ENCODE peak calls at places on chromosomes 7 and 10, in six cellular contexts. A is HFF-Myc; R is CD8-positive, alpha-beta T cell; L is vagina; B is upper lobe of right lung; Z is IMR-90. Y is an unnamed sample.

GRCh38 chr10:110151467-110151866 is 55.9 kb upstream of the MXI1 start:
- DNase-seq in A (no peak), R (no peak), L (no peak), B (peak), Z (no peak), Y (no peak)

GRCh38 chr7:91050677-91051076 is 213.6 kb upstream of the FZD1 start:
- DNase-seq in A (no peak), R (no peak), L (no peak), B (no peak), Z (no peak), Y (no peak)

GRCh38 chr10:117271427-117271826 is 30.5 kb downstream of the SLC18A2 start:
- DNase-seq in A (no peak), R (no peak), L (no peak), B (no peak), Z (peak), Y (no peak)

GRCh38 chr10:15305161-15305560 is 65.9 kb downstream of the FAM171A1 start:
- DNase-seq in A (no peak), R (no peak), L (no peak), B (no peak), Z (no peak), Y (no peak)

GRCh38 chr10:114498413-114499111 is 94.3 kb upstream of the AFAP1L2 start:
- DNase-seq in A (no peak), R (no peak), L (no peak), B (no peak), Z (no peak), Y (no peak)

GRCh38 chr7:87148332-87148955 is 3.8 kb upstream of the DMTF1 start:
- DNase-seq in A (no peak), R (no peak), L (no peak), B (no peak), Z (peak), Y (no peak)

GRCh38 chr7:99648843-99649242 is 31.0 kb downstream of the CYP3A5 start:
- DNase-seq in A (no peak), R (no peak), L (no peak), B (no peak), Z (no peak), Y (no peak)

GRCh38 chr10:72638586-72639440 is 12.9 kb upstream of the MICU1 start:
- DNase-seq in A (no peak), R (no peak), L (no peak), B (no peak), Z (no peak), Y (no peak)

GRCh38 chr10:23373156-23373555 is 28.6 kb upstream of the C10orf67 start:
- DNase-seq in A (no peak), R (no peak), L (no peak), B (no peak), Z (no peak), Y (no peak)

GRCh38 chr7:5214641-5215040 is 24.6 kb downstream of the WIPI2 start:
- DNase-seq in A (no peak), R (no peak), L (no peak), B (peak), Z (no peak), Y (peak)

GRCh38 chr10:23046032-23046431 is 49.3 kb upstream of the MSRB2 start:
- DNase-seq in A (no peak), R (no peak), L (no peak), B (no peak), Z (no peak), Y (no peak)

GRCh38 chr10:100007239-100008141 is 2.3 kb downstream of the DNMBP start:
- DNase-seq in A (no peak), R (no peak), L (no peak), B (no peak), Z (no peak), Y (no peak)

GRCh38 chr10:98087309-98087708 is 47.1 kb upstream of the R3HCC1L start:
- DNase-seq in A (no peak), R (no peak), L (no peak), B (no peak), Z (peak), Y (no peak)

GRCh38 chr10:92574545-92575377 is 868 bp upstream of the IDE start:
- DNase-seq in A (no peak), R (no peak), L (no peak), B (no peak), Z (peak), Y (no peak)

GRCh38 chr7:91541641-91542040 is 277.4 kb downstream of the FZD1 start:
- DNase-seq in A (no peak), R (no peak), L (no peak), B (no peak), Z (no peak), Y (no peak)

GRCh38 chr10:103353281-103353680 is 2.3 kb upstream of the PCGF6 start:
- DNase-seq in A (no peak), R (no peak), L (no peak), B (no peak), Z (no peak), Y (no peak)

GRCh38 chr7:142800699-142801260 is 30.0 kb downstream of the PRSS2 start:
- DNase-seq in A (no peak), R (no peak), L (no peak), B (no peak), Z (no peak), Y (no peak)

GRCh38 chr7:26560857-26561256 is 269.2 kb downstream of the SNX10 start:
- DNase-seq in A (no peak), R (no peak), L (no peak), B (no peak), Z (no peak), Y (no peak)

GRCh38 chr10:77404801-77405200 is 232.8 kb downstream of the KCNMA1 start:
- DNase-seq in A (no peak), R (no peak), L (no peak), B (no peak), Z (no peak), Y (no peak)

GRCh38 chr7:69953319-69954067 is 355.2 kb downstream of the AUTS2 start:
- DNase-seq in A (no peak), R (no peak), L (no peak), B (no peak), Z (no peak), Y (no peak)

GRCh38 chr7:102933763-102934162 is 21.0 kb downstream of the LRRC17 start:
- DNase-seq in A (peak), R (no peak), L (no peak), B (peak), Z (peak), Y (no peak)
- H3K4me3 ChIP-seq in A (no peak), R (no peak), L (peak), B (no peak), Z (no peak), Y (no peak)

DNA sequence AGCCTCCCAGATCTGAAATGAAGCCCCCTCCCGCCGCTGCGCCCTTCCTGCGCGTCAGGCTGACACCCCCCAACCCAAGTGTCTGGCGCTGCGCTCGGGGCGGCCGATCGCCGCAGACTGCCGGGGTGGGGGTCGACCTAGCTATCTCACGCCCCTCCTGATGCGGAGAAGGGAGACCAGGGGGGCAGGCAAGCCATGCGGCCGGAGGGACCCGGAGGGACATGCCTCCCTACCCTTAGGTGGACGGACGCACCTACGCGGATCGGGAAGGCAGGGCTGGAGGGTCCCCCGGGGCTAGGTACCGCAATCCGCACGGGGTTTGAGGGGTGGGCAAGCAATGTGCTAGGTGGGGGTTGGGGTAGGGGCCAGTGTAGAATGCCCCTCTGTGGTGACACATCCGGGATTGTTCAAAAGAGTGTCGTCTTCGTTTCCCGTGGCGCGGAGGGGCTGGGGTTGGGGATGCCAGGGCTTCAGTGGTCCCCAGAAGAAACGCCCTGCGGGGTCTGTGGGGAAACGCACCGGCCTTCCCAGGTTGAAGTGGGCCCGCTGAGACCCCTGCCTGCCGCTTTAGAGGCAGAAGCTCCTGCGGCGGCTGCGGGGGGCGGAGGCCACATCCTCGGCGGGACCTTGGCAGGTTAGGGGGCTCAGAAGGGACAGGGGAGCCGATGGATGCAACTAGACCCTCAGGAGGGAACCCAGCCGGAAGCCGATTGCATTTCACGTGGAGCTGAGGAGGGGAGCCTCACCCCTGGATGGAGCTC is 913 bp downstream of the ADCYAP1R1 start:
- DNase-seq in A (no peak), R (no peak), L (no peak), B (no peak), Z (no peak), Y (no peak)
- H3K4me3 ChIP-seq in A (no peak), R (no peak), L (peak), B (peak), Z (no peak), Y (peak)

DNA sequence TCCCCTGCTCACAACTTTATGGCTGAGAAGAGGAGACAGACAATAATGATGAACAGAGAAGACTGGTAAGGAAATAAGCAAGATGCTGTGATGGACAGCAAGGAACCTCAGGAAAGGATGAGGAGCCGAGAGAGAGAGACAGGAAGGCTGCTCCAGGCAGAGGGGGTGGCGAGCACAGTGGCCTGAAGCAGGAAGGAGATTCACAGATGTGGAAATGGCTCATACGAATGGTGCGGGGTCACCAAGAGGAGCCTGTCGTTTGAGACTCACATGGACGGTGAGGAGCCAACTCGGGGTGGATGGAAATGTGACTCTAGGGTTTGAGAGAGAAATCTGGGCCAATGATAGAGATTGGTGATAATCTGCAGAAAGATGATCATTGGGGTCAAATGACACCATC is 43.7 kb downstream of the KIAA1549 start:
- DNase-seq in A (no peak), R (no peak), L (no peak), B (no peak), Z (no peak), Y (no peak)
- H3K4me3 ChIP-seq in A (no peak), R (no peak), L (no peak), B (no peak), Z (no peak), Y (no peak)

DNA sequence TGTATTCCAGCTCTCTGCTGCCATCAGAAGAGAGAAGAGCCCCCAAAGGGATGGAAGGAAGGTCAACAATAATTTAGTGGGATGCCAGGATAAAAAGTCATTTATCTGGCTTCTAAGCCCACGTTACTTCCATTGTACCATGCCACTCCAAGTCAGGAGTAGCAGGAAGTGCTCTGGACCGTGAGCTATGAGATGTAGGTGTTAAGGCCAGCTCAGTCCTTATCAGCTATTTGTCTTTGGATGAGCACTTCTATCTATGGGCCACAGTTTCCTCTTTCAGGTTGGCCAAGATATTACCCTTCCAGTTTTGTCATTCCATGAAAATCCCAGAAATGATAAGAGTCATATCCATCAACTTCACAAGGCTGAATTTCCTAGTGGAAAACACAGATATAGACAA is 119.4 kb upstream of the CACUL1 start:
- DNase-seq in A (no peak), R (no peak), L (no peak), B (no peak), Z (no peak), Y (no peak)
- H3K4me3 ChIP-seq in A (no peak), R (no peak), L (no peak), B (no peak), Z (no peak), Y (no peak)

GRCh38 chr7:45923290-45923689 is 2.2 kb upstream of the IGFBP3 start:
- DNase-seq in A (peak), R (peak), L (no peak), B (peak), Z (peak), Y (peak)
- H3K4me3 ChIP-seq in A (no peak), R (peak), L (no peak), B (no peak), Z (no peak), Y (no peak)

DNA sequence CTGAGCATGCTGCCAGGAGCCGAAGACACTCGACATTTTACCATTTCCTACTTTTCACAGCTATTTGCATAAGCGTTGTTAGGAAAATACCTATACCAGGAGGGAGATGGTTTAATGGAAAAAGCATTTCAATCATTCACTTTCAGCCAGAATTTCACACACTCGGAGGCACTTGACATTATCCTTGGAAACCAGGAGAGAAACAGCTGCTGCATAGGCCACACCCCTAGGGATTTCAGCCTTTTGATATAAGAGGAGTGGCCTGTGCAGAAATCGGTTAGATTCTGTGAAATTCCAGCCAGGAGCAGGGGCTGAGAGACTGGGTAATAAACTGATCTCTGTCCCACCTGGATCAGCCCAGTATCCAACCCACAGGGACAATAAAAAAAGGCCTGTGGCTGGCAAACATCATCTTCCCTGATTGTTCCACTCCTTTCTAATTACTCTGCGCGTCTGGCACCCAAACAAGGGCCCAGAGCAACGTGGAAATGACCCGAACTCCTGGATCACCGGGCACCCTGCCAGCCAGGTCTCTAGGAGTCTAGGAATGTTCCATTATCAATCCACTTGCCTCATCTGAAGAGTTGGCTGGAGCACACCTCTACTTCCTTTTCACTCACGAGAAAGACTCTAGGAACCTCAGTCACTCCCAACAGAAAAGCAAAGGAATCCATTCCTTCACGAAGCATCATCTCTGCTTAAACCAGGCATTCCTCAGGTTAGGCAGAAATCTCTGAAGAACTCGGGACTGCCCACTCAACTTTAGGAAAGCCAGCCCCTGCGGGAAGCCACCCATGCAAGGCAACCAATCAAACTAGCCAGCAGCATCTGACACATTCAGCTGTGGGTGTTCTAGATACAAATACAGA is 37.9 kb downstream of the ATXN7L1 start:
- DNase-seq in A (no peak), R (no peak), L (no peak), B (peak), Z (peak), Y (no peak)
- H3K4me3 ChIP-seq in A (no peak), R (no peak), L (no peak), B (no peak), Z (no peak), Y (no peak)

GRCh38 chr10:62638062-62638477 is 166.4 kb upstream of the ADO start:
- DNase-seq in A (no peak), R (no peak), L (no peak), B (no peak), Z (peak), Y (no peak)
- H3K4me3 ChIP-seq in A (no peak), R (peak), L (peak), B (no peak), Z (no peak), Y (no peak)

DNA sequence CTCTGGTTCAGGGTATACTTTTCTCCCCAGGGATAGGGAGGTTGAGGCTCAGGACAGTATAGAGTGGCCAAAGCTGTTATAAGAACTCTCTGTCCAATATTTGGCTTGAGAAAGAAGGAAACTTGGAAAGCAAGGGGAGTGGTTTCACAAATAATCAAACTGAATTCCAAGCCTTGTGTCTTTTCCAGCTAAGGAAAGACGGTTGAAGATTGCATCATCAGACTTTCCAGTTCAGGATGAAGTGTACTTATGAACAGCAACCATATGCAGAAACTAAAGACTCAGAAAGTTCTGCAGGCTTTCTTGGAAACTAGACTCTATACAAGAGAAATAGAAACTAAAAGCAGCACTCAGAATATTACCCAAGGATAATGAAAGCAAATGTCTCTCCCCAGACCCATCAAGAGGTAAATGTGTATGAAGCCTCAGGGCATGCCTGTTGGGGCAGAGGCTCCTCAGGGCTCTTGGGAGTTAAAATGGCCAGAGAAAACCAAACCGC is 46.4 kb downstream of the RAMP3 start:
- DNase-seq in A (no peak), R (no peak), L (no peak), B (peak), Z (peak), Y (no peak)
- H3K4me3 ChIP-seq in A (no peak), R (no peak), L (peak), B (peak), Z (no peak), Y (peak)